ENCODE peak calls at places on chromosomes 1 and 21, in nine cellular contexts. One of them, this sample, is unnamed.

GRCh38 chr1:51792864-51793263 is 85.7 kb downstream of the NRDC start:
- DNase-seq in Peyer's patch: no peak
- DNase-seq in uterus: no peak
- DNase-seq in fibroblast of mammary gland: peak
- DNase-seq in fibroblast of lung: peak
- DNase-seq in mammary epithelial cell: peak
- DNase-seq in epithelial cell of esophagus: peak
- DNase-seq in colonic mucosa: no peak
- DNase-seq in NB4: peak
- DNase-seq in this sample: peak

GRCh38 chr1:106222415-106222814 is 834.1 kb upstream of the PRMT6 start:
- DNase-seq in uterus: no peak
- DNase-seq in Peyer's patch: no peak
- DNase-seq in fibroblast of lung: no peak
- DNase-seq in fibroblast of mammary gland: peak
- DNase-seq in NB4: no peak
- DNase-seq in epithelial cell of esophagus: peak
- DNase-seq in colonic mucosa: no peak
- DNase-seq in mammary epithelial cell: no peak
- DNase-seq in this sample: peak

GRCh38 chr21:41957991-41958766 is 4.4 kb upstream of the C2CD2 start:
- DNase-seq in mammary epithelial cell: peak
- DNase-seq in epithelial cell of esophagus: peak
- DNase-seq in NB4: no peak
- DNase-seq in Peyer's patch: no peak
- DNase-seq in fibroblast of mammary gland: peak
- DNase-seq in uterus: peak
- DNase-seq in fibroblast of lung: peak
- DNase-seq in colonic mucosa: peak
- DNase-seq in this sample: peak

GRCh38 chr1:25699501-25700089 is 83.0 kb downstream of the MAN1C1 start:
- DNase-seq in epithelial cell of esophagus: no peak
- DNase-seq in colonic mucosa: no peak
- DNase-seq in mammary epithelial cell: no peak
- DNase-seq in Peyer's patch: no peak
- DNase-seq in fibroblast of lung: no peak
- DNase-seq in uterus: peak
- DNase-seq in NB4: no peak
- DNase-seq in fibroblast of mammary gland: peak
- DNase-seq in this sample: peak

GRCh38 chr1:108557311-108557710 is 2.6 kb upstream of the EEIG2 start:
- DNase-seq in Peyer's patch: no peak
- DNase-seq in colonic mucosa: no peak
- DNase-seq in fibroblast of mammary gland: no peak
- DNase-seq in fibroblast of lung: no peak
- DNase-seq in uterus: no peak
- DNase-seq in epithelial cell of esophagus: no peak
- DNase-seq in mammary epithelial cell: no peak
- DNase-seq in NB4: no peak
- DNase-seq in this sample: no peak

GRCh38 chr1:59596956-59597355 is 217.8 kb upstream of the HOOK1 start:
- DNase-seq in fibroblast of mammary gland: no peak
- DNase-seq in Peyer's patch: no peak
- DNase-seq in mammary epithelial cell: peak
- DNase-seq in epithelial cell of esophagus: peak
- DNase-seq in fibroblast of lung: no peak
- DNase-seq in NB4: no peak
- DNase-seq in colonic mucosa: no peak
- DNase-seq in uterus: no peak
- DNase-seq in this sample: peak

GRCh38 chr1:154353460-154353904 is 28.2 kb downstream of the ATP8B2 start:
- DNase-seq in NB4: peak
- DNase-seq in uterus: peak
- DNase-seq in epithelial cell of esophagus: peak
- DNase-seq in fibroblast of mammary gland: peak
- DNase-seq in Peyer's patch: no peak
- DNase-seq in fibroblast of lung: peak
- DNase-seq in mammary epithelial cell: peak
- DNase-seq in colonic mucosa: peak
- DNase-seq in this sample: peak

GRCh38 chr1:209674957-209675566 is at the start of gene G0S2:
- DNase-seq in NB4: peak
- DNase-seq in colonic mucosa: peak
- DNase-seq in fibroblast of mammary gland: peak
- DNase-seq in epithelial cell of esophagus: peak
- DNase-seq in uterus: peak
- DNase-seq in mammary epithelial cell: no peak
- DNase-seq in fibroblast of lung: peak
- DNase-seq in Peyer's patch: peak
- DNase-seq in this sample: peak

GRCh38 chr1:37475380-37476086 is 1.2 kb downstream of the ZC3H12A start:
- DNase-seq in colonic mucosa: no peak
- DNase-seq in fibroblast of mammary gland: no peak
- DNase-seq in mammary epithelial cell: no peak
- DNase-seq in NB4: peak
- DNase-seq in fibroblast of lung: no peak
- DNase-seq in Peyer's patch: no peak
- DNase-seq in uterus: no peak
- DNase-seq in epithelial cell of esophagus: no peak
- DNase-seq in this sample: no peak

GRCh38 chr1:55217226-55217996 is 2.2 kb upstream of the USP24 start:
- DNase-seq in NB4: peak
- DNase-seq in fibroblast of mammary gland: no peak
- DNase-seq in epithelial cell of esophagus: no peak
- DNase-seq in mammary epithelial cell: no peak
- DNase-seq in fibroblast of lung: no peak
- DNase-seq in Peyer's patch: peak
- DNase-seq in colonic mucosa: peak
- DNase-seq in uterus: no peak
- DNase-seq in this sample: no peak

GRCh38 chr1:178938959-178939317 is 68.1 kb upstream of the ANGPTL1 start:
- DNase-seq in fibroblast of lung: peak
- DNase-seq in uterus: peak
- DNase-seq in mammary epithelial cell: no peak
- DNase-seq in colonic mucosa: no peak
- DNase-seq in Peyer's patch: no peak
- DNase-seq in epithelial cell of esophagus: no peak
- DNase-seq in fibroblast of mammary gland: peak
- DNase-seq in NB4: no peak
- DNase-seq in this sample: peak

GRCh38 chr1:100107696-100108095 is 25.0 kb downstream of the SASS6 start:
- DNase-seq in epithelial cell of esophagus: no peak
- DNase-seq in mammary epithelial cell: no peak
- DNase-seq in fibroblast of lung: no peak
- DNase-seq in uterus: no peak
- DNase-seq in Peyer's patch: no peak
- DNase-seq in colonic mucosa: no peak
- DNase-seq in fibroblast of mammary gland: no peak
- DNase-seq in NB4: no peak
- DNase-seq in this sample: no peak

GRCh38 chr1:179447489-179447888 is 81.7 kb downstream of the AXDND1 start:
- DNase-seq in epithelial cell of esophagus: peak
- DNase-seq in fibroblast of mammary gland: peak
- DNase-seq in colonic mucosa: peak
- DNase-seq in NB4: peak
- DNase-seq in mammary epithelial cell: peak
- DNase-seq in fibroblast of lung: no peak
- DNase-seq in uterus: no peak
- DNase-seq in Peyer's patch: no peak
- DNase-seq in this sample: peak

GRCh38 chr1:83583351-83584014 is 415.4 kb downstream of the TTLL7 start:
- DNase-seq in epithelial cell of esophagus: peak
- DNase-seq in mammary epithelial cell: no peak
- DNase-seq in fibroblast of lung: peak
- DNase-seq in colonic mucosa: peak
- DNase-seq in fibroblast of mammary gland: peak
- DNase-seq in NB4: no peak
- DNase-seq in Peyer's patch: no peak
- DNase-seq in uterus: no peak
- DNase-seq in this sample: peak
- TF ChIP-seq CTCF in epithelial cell of esophagus: peak
- TF ChIP-seq CTCF in mammary epithelial cell: peak
- TF ChIP-seq CTCF in fibroblast of lung: no peak
- TF ChIP-seq CTCF in colonic mucosa: no peak
- TF ChIP-seq CTCF in fibroblast of mammary gland: peak
- TF ChIP-seq CTCF in NB4: no peak
- TF ChIP-seq CTCF in Peyer's patch: peak
- TF ChIP-seq CTCF in uterus: no peak
- TF ChIP-seq CTCF in this sample: peak

GRCh38 chr1:24105368-24106160 is 6.4 kb downstream of the MYOM3 start:
- DNase-seq in mammary epithelial cell: no peak
- DNase-seq in NB4: no peak
- DNase-seq in epithelial cell of esophagus: no peak
- DNase-seq in Peyer's patch: no peak
- DNase-seq in colonic mucosa: peak
- DNase-seq in uterus: no peak
- DNase-seq in fibroblast of mammary gland: no peak
- DNase-seq in fibroblast of lung: no peak
- DNase-seq in this sample: no peak

GRCh38 chr1:24108334-24109165 is 3.4 kb downstream of the MYOM3 start:
- DNase-seq in mammary epithelial cell: peak
- DNase-seq in fibroblast of mammary gland: peak
- DNase-seq in NB4: no peak
- DNase-seq in epithelial cell of esophagus: peak
- DNase-seq in uterus: peak
- DNase-seq in Peyer's patch: no peak
- DNase-seq in colonic mucosa: peak
- DNase-seq in fibroblast of lung: peak
- DNase-seq in this sample: peak

GRCh38 chr1:24109686-24110475 is 2.1 kb downstream of the MYOM3 start:
- DNase-seq in mammary epithelial cell: no peak
- DNase-seq in colonic mucosa: no peak
- DNase-seq in NB4: no peak
- DNase-seq in epithelial cell of esophagus: no peak
- DNase-seq in fibroblast of lung: no peak
- DNase-seq in uterus: no peak
- DNase-seq in fibroblast of mammary gland: no peak
- DNase-seq in Peyer's patch: no peak
- DNase-seq in this sample: no peak

GRCh38 chr1:24109166-24109483 is 2.8 kb downstream of the MYOM3 start:
- DNase-seq in epithelial cell of esophagus: no peak
- DNase-seq in fibroblast of mammary gland: no peak
- DNase-seq in mammary epithelial cell: no peak
- DNase-seq in NB4: no peak
- DNase-seq in colonic mucosa: no peak
- DNase-seq in fibroblast of lung: no peak
- DNase-seq in Peyer's patch: no peak
- DNase-seq in uterus: no peak
- DNase-seq in this sample: no peak

GRCh38 chr1:24107462-24108225 is 4.3 kb downstream of the MYOM3 start:
- DNase-seq in fibroblast of lung: peak
- DNase-seq in mammary epithelial cell: peak
- DNase-seq in colonic mucosa: peak
- DNase-seq in fibroblast of mammary gland: peak
- DNase-seq in Peyer's patch: no peak
- DNase-seq in uterus: no peak
- DNase-seq in epithelial cell of esophagus: peak
- DNase-seq in NB4: no peak
- DNase-seq in this sample: no peak
- H3K4me3 ChIP-seq in fibroblast of lung: no peak
- H3K4me3 ChIP-seq in mammary epithelial cell: no peak
- H3K4me3 ChIP-seq in colonic mucosa: no peak
- H3K4me3 ChIP-seq in fibroblast of mammary gland: no peak
- H3K4me3 ChIP-seq in Peyer's patch: no peak
- H3K4me3 ChIP-seq in uterus: no peak
- H3K4me3 ChIP-seq in epithelial cell of esophagus: no peak
- H3K4me3 ChIP-seq in NB4: no peak
- H3K4me3 ChIP-seq in this sample: no peak

GRCh38 chr1:225437710-225438437 is 10.0 kb upstream of the LBR start:
- DNase-seq in fibroblast of mammary gland: peak
- DNase-seq in colonic mucosa: peak
- DNase-seq in fibroblast of lung: peak
- DNase-seq in Peyer's patch: no peak
- DNase-seq in uterus: no peak
- DNase-seq in NB4: no peak
- DNase-seq in mammary epithelial cell: no peak
- DNase-seq in epithelial cell of esophagus: peak
- DNase-seq in this sample: no peak
- TF ChIP-seq CTCF in fibroblast of mammary gland: peak
- TF ChIP-seq CTCF in colonic mucosa: peak
- TF ChIP-seq CTCF in fibroblast of lung: peak
- TF ChIP-seq CTCF in Peyer's patch: no peak
- TF ChIP-seq CTCF in uterus: peak
- TF ChIP-seq CTCF in NB4: peak
- TF ChIP-seq CTCF in mammary epithelial cell: peak
- TF ChIP-seq CTCF in epithelial cell of esophagus: peak
- TF ChIP-seq CTCF in this sample: peak

GRCh38 chr1:26824735-26825134 is 1.8 kb upstream of the ZDHHC18 start:
- DNase-seq in Peyer's patch: no peak
- DNase-seq in epithelial cell of esophagus: peak
- DNase-seq in fibroblast of lung: no peak
- DNase-seq in fibroblast of mammary gland: no peak
- DNase-seq in uterus: no peak
- DNase-seq in NB4: no peak
- DNase-seq in colonic mucosa: no peak
- DNase-seq in mammary epithelial cell: no peak
- DNase-seq in this sample: no peak

GRCh38 chr1:26822737-26823395 is 3.6 kb upstream of the ZDHHC18 start:
- DNase-seq in Peyer's patch: no peak
- DNase-seq in epithelial cell of esophagus: no peak
- DNase-seq in uterus: no peak
- DNase-seq in fibroblast of lung: no peak
- DNase-seq in mammary epithelial cell: no peak
- DNase-seq in fibroblast of mammary gland: no peak
- DNase-seq in colonic mucosa: no peak
- DNase-seq in NB4: no peak
- DNase-seq in this sample: no peak

GRCh38 chr1:26814893-26815292 is 11.6 kb upstream of the ZDHHC18 start:
- DNase-seq in fibroblast of lung: no peak
- DNase-seq in fibroblast of mammary gland: no peak
- DNase-seq in Peyer's patch: no peak
- DNase-seq in uterus: no peak
- DNase-seq in mammary epithelial cell: no peak
- DNase-seq in colonic mucosa: no peak
- DNase-seq in NB4: no peak
- DNase-seq in epithelial cell of esophagus: no peak
- DNase-seq in this sample: no peak

GRCh38 chr1:26826261-26827201 is at the start of gene ZDHHC18:
- DNase-seq in NB4: peak
- DNase-seq in fibroblast of mammary gland: peak
- DNase-seq in epithelial cell of esophagus: peak
- DNase-seq in Peyer's patch: peak
- DNase-seq in colonic mucosa: peak
- DNase-seq in mammary epithelial cell: peak
- DNase-seq in fibroblast of lung: peak
- DNase-seq in uterus: peak
- DNase-seq in this sample: peak

DNA sequence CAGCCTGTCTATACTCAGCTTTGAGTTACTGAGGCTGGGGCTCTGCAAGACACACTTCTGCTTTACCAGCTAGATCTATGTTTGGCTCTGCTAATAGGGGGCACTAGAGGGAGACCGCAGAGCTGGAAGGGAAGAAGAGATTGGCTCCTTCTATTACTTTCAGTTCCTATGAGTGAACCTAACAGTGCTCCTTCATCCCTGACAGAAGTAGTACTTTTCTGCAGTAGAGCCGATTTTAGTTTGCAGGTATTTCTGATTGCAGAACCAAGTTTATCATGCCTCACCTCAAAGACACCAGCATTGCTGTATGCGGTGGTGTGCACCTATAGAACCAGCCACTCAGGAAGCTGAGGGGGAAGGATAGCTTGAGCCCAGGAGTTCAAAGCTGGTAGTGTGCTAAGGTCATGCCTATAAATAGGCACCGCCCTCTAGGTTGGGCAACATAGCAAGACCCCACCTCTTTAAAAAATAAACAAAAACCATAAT is 5.7 kb upstream of the ZDHHC18 start:
- DNase-seq in fibroblast of mammary gland: no peak
- DNase-seq in uterus: no peak
- DNase-seq in Peyer's patch: peak
- DNase-seq in fibroblast of lung: no peak
- DNase-seq in epithelial cell of esophagus: no peak
- DNase-seq in mammary epithelial cell: no peak
- DNase-seq in colonic mucosa: peak
- DNase-seq in NB4: peak
- DNase-seq in this sample: no peak
- H3K4me3 ChIP-seq in fibroblast of mammary gland: no peak
- H3K4me3 ChIP-seq in uterus: no peak
- H3K4me3 ChIP-seq in Peyer's patch: no peak
- H3K4me3 ChIP-seq in fibroblast of lung: no peak
- H3K4me3 ChIP-seq in epithelial cell of esophagus: no peak
- H3K4me3 ChIP-seq in mammary epithelial cell: no peak
- H3K4me3 ChIP-seq in colonic mucosa: no peak
- H3K4me3 ChIP-seq in NB4: peak
- H3K4me3 ChIP-seq in this sample: no peak

This sample was measured in foreskin fibroblast.